ENCODE peak calls at places on chromosomes 1 and 21, in four cellular contexts. Q is left ventricle myocardium inferior, I is HCT116, O is heart right ventricle. A is an unnamed sample.

GRCh38 chr1:219810451-219810850 is 117.9 kb downstream of the SLC30A10 start:
- DNase-seq in Q (no peak), I (no peak), O (no peak), A (no peak)

GRCh38 chr1:160855181-160855981 is 7.3 kb downstream of the CD244 start:
- DNase-seq in Q (no peak), I (no peak), O (no peak), A (no peak)

GRCh38 chr1:183419399-183419798 is 1.2 kb upstream of the NMNAT2 start:
- DNase-seq in Q (no peak), I (no peak), O (no peak), A (no peak)

GRCh38 chr21:30189763-30190162 is 23.2 kb upstream of the CLDN17 start:
- DNase-seq in Q (no peak), I (no peak), O (no peak), A (no peak)

GRCh38 chr21:39086547-39086946 is 96.7 kb downstream of the PSMG1 start:
- DNase-seq in Q (no peak), I (no peak), O (no peak), A (no peak)

GRCh38 chr1:61139324-61140055 is 57.1 kb downstream of the NFIA start:
- DNase-seq in Q (no peak), I (no peak), O (no peak), A (no peak)

GRCh38 chr1:86352096-86352495 is 44.0 kb downstream of the ODF2L start:
- DNase-seq in Q (no peak), I (no peak), O (no peak), A (no peak)

GRCh38 chr1:154741327-154741726 is 128.8 kb downstream of the KCNN3 start:
- DNase-seq in Q (no peak), I (no peak), O (no peak), A (no peak)

GRCh38 chr1:71565267-71565666 is 484.4 kb upstream of the ZRANB2 start:
- DNase-seq in Q (peak; percentile 11), I (no peak), O (no peak), A (no peak)

GRCh38 chr21:41579692-41580091 is 71.7 kb upstream of the TMPRSS2 start:
- DNase-seq in Q (no peak), I (no peak), O (no peak), A (no peak)

GRCh38 chr1:149887456-149888159 is 11.8 kb upstream of the BOLA1 start:
- DNase-seq in Q (peak; percentile 53), I (peak; percentile 98), O (peak; percentile 92), A (peak; percentile 87)

GRCh38 chr1:109312978-109313775 is 6.4 kb upstream of the MYBPHL start:
- DNase-seq in Q (no peak), I (no peak), O (no peak), A (no peak)

GRCh38 chr1:92277105-92277504 is 21.7 kb downstream of the GLMN start:
- DNase-seq in Q (no peak), I (no peak), O (no peak), A (no peak)

GRCh38 chr1:114154146-114154962 is 685 bp upstream of the SYT6 start:
- DNase-seq in Q (no peak), I (no peak), O (no peak), A (no peak)

GRCh38 chr1:216750031-216750627 is 26.9 kb upstream of the ESRRG start:
- DNase-seq in Q (no peak), I (no peak), O (peak; percentile 41), A (no peak)

GRCh38 chr1:78005755-78006154 is 1.0 kb downstream of the DNAJB4 start:
- DNase-seq in Q (no peak), I (peak; percentile 48), O (peak; percentile 64), A (peak; percentile 36)

GRCh38 chr1:15151377-15151806 is 2.2 kb upstream of the TMEM51 start:
- DNase-seq in Q (no peak), I (no peak), O (no peak), A (no peak)

GRCh38 chr1:22412932-22413727 is 38.5 kb upstream of the ZBTB40 start:
- DNase-seq in Q (no peak), I (no peak), O (no peak), A (peak; percentile 44)

GRCh38 chr1:208850441-208850840 is 606.3 kb upstream of the PLXNA2 start:
- DNase-seq in Q (no peak), I (no peak), O (no peak), A (no peak)

GRCh38 chr1:820962-821361 is 102.8 kb upstream of the SAMD11 start:
- DNase-seq in Q (no peak), I (no peak), O (no peak), A (no peak)

GRCh38 chr21:34037446-34037845 is 35.9 kb upstream of the MRPS6 start:
- DNase-seq in Q (no peak), I (no peak), O (no peak), A (no peak)

GRCh38 chr1:89566761-89567174 is 42.1 kb downstream of the LRRC8B start:
- DNase-seq in Q (peak; percentile 60), I (no peak), O (peak; percentile 56), A (peak; percentile 29)

GRCh38 chr1:47587891-47588582 is 150.2 kb downstream of the FOXD2 start:
- DNase-seq in Q (no peak), I (no peak), O (peak; percentile 75), A (no peak)

GRCh38 chr1:109864960-109865611 is 45.6 kb upstream of the CSF1 start:
- DNase-seq in Q (no peak), I (no peak), O (no peak), A (no peak)

GRCh38 chr21:39144191-39144590 is 39.1 kb downstream of the PSMG1 start:
- DNase-seq in Q (no peak), I (no peak), O (no peak), A (no peak)

GRCh38 chr1:22712502-22713271 is 2.0 kb downstream of the EPHB2 start:
- DNase-seq in Q (no peak), I (no peak), O (no peak), A (no peak)

GRCh38 chr21:41247561-41247968 is 69.0 kb upstream of the FAM3B start:
- DNase-seq in Q (no peak), I (no peak), O (peak; percentile 45), A (peak; percentile 89)

GRCh38 chr21:17498586-17498985 is 14.3 kb upstream of the CXADR start:
- DNase-seq in Q (no peak), I (no peak), O (no peak), A (no peak)
- H3K27me3 ChIP-seq in Q (no peaks in the 10 kb centered on the region), I (peaks cover 48% of the 10 kb centered on the region), O (no peaks in the 10 kb centered on the region), A (no peaks in the 10 kb centered on the region)

DNA sequence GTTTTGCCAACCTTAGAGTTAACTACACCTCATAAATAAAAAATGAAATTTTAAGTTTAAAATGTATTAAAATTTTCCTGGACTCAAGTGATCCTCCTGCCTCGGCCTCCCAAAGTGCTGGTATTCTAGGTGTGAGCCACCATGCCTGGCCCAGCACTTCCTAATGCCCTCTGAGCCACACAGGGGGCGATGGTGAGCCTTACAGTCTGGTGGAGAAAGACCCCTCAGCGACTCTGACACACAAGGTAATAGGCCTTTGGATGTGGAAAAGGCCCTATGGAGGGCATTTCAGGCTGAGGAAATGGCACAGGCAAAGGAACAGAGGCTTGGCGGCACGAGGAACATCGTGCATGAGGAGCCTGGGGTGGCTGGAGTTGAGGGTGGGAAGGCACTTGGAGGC is 6.7 kb downstream of the CITED4 start:
- DNase-seq in Q (no peak), I (no peak), O (no peak), A (no peak)
- TF ChIP-seq CTCF in Q (peak; percentile 22), I (peak; percentile 64), O (no peak), A (no peak)

DNA sequence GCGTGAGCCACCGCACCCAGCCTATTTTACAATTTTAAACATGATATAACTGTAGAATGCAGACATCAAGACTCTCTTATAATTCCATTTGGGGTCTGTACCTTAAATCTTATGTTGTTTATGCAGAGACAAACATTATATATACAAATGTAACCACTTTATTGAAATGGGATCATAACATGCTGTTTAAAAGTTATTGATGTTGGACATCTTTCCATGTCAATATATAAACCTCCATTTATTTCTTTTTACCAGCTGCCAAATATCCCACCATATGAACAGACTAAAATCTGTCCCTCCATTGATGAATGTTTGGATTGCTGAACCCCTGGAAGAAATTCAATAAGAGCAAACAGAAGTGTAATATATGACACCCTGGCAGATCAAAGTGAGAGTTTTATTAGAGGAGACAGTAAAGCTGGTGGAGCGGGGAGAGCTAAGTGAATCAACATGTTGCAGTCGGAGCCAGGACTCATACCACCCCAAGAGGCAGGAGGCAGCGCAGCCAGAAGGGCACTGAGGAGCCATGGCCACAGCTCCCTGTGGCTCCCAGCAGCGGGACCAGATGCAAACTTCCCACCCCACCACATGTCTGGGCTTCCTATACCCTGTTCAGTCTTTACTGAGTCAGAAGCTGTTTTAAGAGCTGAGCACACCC is 4.7 kb upstream of the PCSK9 start:
- DNase-seq in Q (no peak), I (no peak), O (no peak), A (no peak)
- H3K27me3 ChIP-seq in Q (peaks cover 69% of the 10 kb centered on the region), I (no peaks in the 10 kb centered on the region), O (peaks cover 63% of the 10 kb centered on the region), A (no peaks in the 10 kb centered on the region)

GRCh38 chr21:25911730-25912401 is 177.1 kb downstream of the GABPA start:
- DNase-seq in Q (peak; percentile 24), I (no peak), O (no peak), A (peak; percentile 68)

GRCh38 chr21:25908495-25908894 is 173.7 kb downstream of the GABPA start:
- DNase-seq in Q (no peak), I (no peak), O (no peak), A (no peak)

GRCh38 chr21:25910809-25911208 is 176.0 kb downstream of the GABPA start:
- DNase-seq in Q (no peak), I (no peak), O (no peak), A (no peak)

GRCh38 chr21:25907573-25908275 is 173.0 kb downstream of the GABPA start:
- DNase-seq in Q (no peak), I (no peak), O (no peak), A (no peak)

DNA sequence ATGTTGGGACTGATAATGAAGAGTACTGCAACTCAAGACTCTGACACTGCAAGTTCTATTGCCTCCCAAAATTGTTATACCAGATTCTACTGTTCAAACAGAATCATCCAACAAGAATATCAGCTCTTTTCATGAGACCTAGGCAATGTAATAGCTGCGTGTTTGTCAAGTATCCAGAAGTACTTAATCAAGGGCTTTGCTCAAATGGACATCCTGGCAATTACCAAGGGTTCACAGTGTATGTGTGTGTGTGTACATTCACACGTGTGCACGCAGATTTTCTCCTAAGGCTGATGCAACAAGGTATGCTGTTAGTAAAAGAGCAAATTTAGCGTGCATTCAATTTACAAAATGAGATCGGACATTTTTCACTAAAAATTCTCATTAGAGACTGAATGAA is 174.6 kb downstream of the GABPA start:
- DNase-seq in Q (no peak), I (no peak), O (no peak), A (no peak)
- TF ChIP-seq CTCF in Q (no peak), I (no peak), O (no peak), A (no peak)

DNA sequence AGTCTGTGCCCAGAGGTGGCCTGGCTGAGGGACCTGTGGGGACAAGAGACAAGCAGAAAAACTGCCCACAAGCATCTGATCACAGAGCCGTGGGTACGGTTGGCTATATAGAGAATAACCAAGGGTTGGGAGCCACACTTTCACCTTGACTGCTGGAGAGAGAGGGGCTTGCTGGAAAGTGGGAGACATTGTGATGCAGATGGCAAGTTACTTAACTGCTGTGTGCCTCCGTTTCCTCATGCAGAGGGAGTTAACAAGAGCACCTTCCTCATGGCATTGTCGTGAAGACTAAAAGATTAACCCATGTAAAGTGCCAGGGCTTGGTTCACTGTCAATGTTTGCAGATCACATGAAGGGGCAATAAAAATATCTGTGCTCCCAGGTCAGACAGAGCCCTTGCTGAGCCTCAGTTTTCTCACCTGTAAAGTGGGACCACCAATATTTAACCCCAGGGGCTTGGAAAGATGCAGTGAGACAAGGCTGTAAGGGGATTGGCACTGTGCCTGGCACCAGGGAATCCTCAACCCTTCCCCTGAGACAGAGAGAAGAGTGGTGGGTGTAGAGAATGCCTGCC is 52.8 kb downstream of the SDC3 start:
- DNase-seq in Q (no peak), I (no peak), O (no peak), A (no peak)
- H3K27me3 ChIP-seq in Q (no peaks in the 10 kb centered on the region), I (peaks cover 2% of the 10 kb centered on the region), O (no peaks in the 10 kb centered on the region), A (no peaks in the 10 kb centered on the region)

GRCh38 chr1:211611818-211612217 is 32.9 kb upstream of the SLC30A1 start:
- DNase-seq in Q (no peak), I (no peak), O (no peak), A (no peak)
- TF ChIP-seq CTCF in Q (no peak), I (no peak), O (no peak), A (no peak)

A was measured in pancreas.